ENCODE peak calls at places on chromosomes 3 and 15, in four cellular contexts. C is K562, Z is GM12878, H is HepG2. W is an unnamed sample.

GRCh38 chr3:149657796-149658443 is at the start of gene WWTR1:
- DNase-seq in H (peak), C (no peak), Z (peak), W (peak)

GRCh38 chr15:90086868-90087268 is 15.4 kb downstream of the IDH2 start:
- DNase-seq in H (peak), Z (no peak), C (peak), W (peak)

GRCh38 chr15:80931191-80931590 is 58.4 kb downstream of the MESD start:
- DNase-seq in C (no peak), Z (no peak), H (no peak), W (no peak)

GRCh38 chr15:98873441-98874218 is 134.0 kb downstream of the PGPEP1L start:
- DNase-seq in Z (no peak), C (no peak), H (no peak), W (peak)

GRCh38 chr15:39131605-39132004 is 449.3 kb upstream of the THBS1 start:
- DNase-seq in Z (no peak), H (no peak), C (no peak), W (no peak)

GRCh38 chr3:177760803-177761202 is 563.5 kb upstream of the TBL1XR1 start:
- DNase-seq in H (no peak), Z (no peak), C (no peak), W (no peak)

GRCh38 chr3:126911162-126912026 is 71.5 kb upstream of the PLXNA1 start:
- DNase-seq in Z (peak), H (peak), C (peak), W (no peak)

GRCh38 chr3:73418636-73419035 is 206.1 kb downstream of the PDZRN3 start:
- DNase-seq in H (no peak), Z (no peak), C (no peak), W (no peak)

GRCh38 chr3:41267975-41268640 is 68.8 kb downstream of the CTNNB1 start:
- DNase-seq in C (peak), Z (no peak), H (peak), W (no peak)

GRCh38 chr15:36844453-36845094 is 255.8 kb downstream of the MEIS2 start:
- DNase-seq in Z (no peak), C (no peak), H (peak), W (peak)

GRCh38 chr3:4983739-4984510 is 4.7 kb downstream of the BHLHE40 start:
- DNase-seq in H (no peak), Z (peak), C (peak), W (no peak)

GRCh38 chr3:12471228-12471627 is 13.1 kb upstream of the TSEN2 start:
- DNase-seq in H (peak), Z (no peak), C (no peak), W (no peak)

GRCh38 chr3:22608093-22608492 is 595.0 kb upstream of the UBE2E2 start:
- DNase-seq in C (no peak), H (no peak), Z (no peak), W (no peak)

GRCh38 chr3:183644244-183644643 is 8.8 kb downstream of the KLHL24 start:
- DNase-seq in C (no peak), H (no peak), Z (no peak), W (no peak)

GRCh38 chr3:29686889-29687592 is 406.2 kb downstream of the RBMS3 start:
- DNase-seq in H (no peak), C (no peak), Z (peak), W (no peak)

GRCh38 chr3:189567322-189567721 is 63.9 kb upstream of the TP63 start:
- DNase-seq in H (no peak), Z (peak), C (no peak), W (no peak)

GRCh38 chr3:189567772-189568420 is 63.3 kb upstream of the TP63 start:
- DNase-seq in Z (peak), H (no peak), C (no peak), W (no peak)

GRCh38 chr3:189568931-189569330 is 62.3 kb upstream of the TP63 start:
- DNase-seq in Z (no peak), C (no peak), H (no peak), W (no peak)

GRCh38 chr3:189566550-189566949 is 64.6 kb upstream of the TP63 start:
- DNase-seq in C (no peak), Z (no peak), H (no peak), W (no peak)

GRCh38 chr3:189563841-189564563 is 67.2 kb upstream of the TP63 start:
- DNase-seq in Z (peak), H (no peak), C (no peak), W (no peak)
- TF ChIP-seq FOXK2 in Z (no peak), H (no peak), C (no peak), W (no peak)

GRCh38 chr15:29571728-29572454 is 250.4 kb downstream of the TJP1 start:
- DNase-seq in H (no peak), Z (no peak), C (peak), W (no peak)

GRCh38 chr15:29568840-29569532 is 253.3 kb downstream of the TJP1 start:
- DNase-seq in H (peak), Z (no peak), C (no peak), W (peak)

GRCh38 chr15:29569533-29570092 is 252.7 kb downstream of the TJP1 start:
- DNase-seq in H (no peak), C (no peak), Z (no peak), W (no peak)

GRCh38 chr15:29570121-29570930 is 251.9 kb downstream of the TJP1 start:
- DNase-seq in Z (no peak), C (no peak), H (no peak), W (peak)

DNA sequence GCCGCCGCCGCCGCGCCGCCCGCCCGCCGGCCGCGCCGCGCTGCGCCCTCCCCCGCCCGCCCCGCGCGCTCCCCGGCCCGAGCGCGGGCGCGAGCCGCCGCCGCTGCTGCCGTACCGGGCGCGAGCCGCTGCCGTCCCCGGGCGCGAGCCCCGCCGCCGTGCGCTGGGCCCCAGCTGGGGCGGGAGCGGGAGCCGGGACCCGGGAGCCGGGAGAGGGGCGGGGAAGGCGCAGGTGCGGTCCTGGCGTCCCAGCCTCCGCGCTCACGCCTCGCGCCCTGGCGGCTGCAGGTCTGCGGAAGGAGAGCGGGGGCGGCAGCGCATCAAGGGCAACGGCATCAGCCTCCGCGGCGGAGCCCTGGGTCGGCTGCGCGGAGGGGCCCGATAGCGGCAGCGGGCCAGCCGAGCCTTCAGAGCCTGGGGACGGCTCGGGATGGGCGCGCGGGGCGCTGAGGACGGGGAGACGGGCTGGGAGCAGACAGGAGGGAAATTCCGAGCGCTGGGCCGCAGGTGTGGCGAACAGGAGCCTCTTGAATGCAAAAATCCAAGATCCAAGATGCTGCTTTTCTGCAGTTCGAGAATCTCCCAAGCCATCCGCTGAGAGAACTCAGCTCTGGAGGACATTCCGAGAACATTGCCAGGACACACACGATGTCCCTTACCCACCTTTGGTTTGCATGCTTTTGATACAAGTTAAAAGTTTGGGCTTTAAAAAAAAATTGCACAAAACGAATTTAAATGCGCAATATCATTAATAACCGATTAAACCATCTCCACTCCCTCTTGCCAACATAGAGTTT is 251.1 kb downstream of the TJP1 start:
- DNase-seq in H (no peak), C (no peak), Z (no peak), W (peak)
- TF ChIP-seq FOXK2 in H (no peak), C (no peak), Z (no peak), W (no peak)

GRCh38 chr15:68354923-68355322 is 77.0 kb downstream of the ITGA11 start:
- DNase-seq in H (peak), C (peak), Z (no peak), W (no peak)

GRCh38 chr15:68356778-68357177 is 75.2 kb downstream of the ITGA11 start:
- DNase-seq in H (no peak), Z (no peak), C (no peak), W (no peak)

GRCh38 chr15:68352401-68353062 is 75.0 kb downstream of the FEM1B start:
- DNase-seq in C (no peak), H (no peak), Z (peak), W (no peak)

GRCh38 chr15:68353418-68354145 is 76.0 kb downstream of the FEM1B start:
- DNase-seq in Z (no peak), H (no peak), C (no peak), W (no peak)

GRCh38 chr15:68354268-68354667 is 76.7 kb downstream of the FEM1B start:
- DNase-seq in H (no peak), Z (no peak), C (no peak), W (no peak)
- TF ChIP-seq FOXK2 in H (no peak), Z (no peak), C (no peak), W (no peak)

GRCh38 chr3:146246493-146246892 is 4.4 kb downstream of the PLSCR4 start:
- DNase-seq in C (no peak), Z (no peak), H (no peak), W (no peak)

GRCh38 chr3:146243559-146243958 is 7.3 kb downstream of the PLSCR4 start:
- DNase-seq in C (no peak), H (no peak), Z (no peak), W (no peak)

DNA sequence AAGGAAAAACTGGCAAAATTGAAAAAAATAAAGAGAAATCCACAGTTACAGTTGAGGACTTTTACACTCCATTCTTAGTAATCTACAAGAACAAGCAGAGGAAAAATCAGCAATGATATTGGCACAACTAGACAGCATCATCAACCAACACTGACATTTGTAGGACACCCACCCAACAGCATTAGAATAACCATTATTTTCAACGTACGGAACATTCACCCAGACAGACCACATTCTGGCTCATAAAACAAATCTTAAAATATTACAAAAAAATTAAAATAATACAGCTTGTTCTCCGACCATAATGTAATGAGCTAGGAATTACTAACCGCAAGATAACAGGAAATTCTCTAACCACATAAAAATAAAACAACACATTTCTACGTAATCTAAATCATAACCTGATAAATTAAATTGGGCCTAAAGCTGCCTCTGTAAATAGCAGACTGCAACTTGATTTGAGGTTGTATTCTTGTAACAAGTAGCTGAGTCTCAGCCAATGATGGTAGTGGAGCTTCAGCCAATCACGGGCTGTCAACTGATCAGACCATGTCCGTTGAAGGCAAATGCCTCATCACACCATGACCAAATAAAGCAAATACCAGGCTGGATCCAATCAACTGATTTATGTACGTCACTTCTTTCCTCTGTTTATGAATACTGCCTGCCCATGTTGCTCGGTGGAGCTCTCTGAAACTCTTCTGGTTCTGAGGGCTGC is 9.2 kb downstream of the PLSCR4 start:
- DNase-seq in C (no peak), H (no peak), Z (no peak), W (no peak)
- TF ChIP-seq FOXK2 in C (no peak), H (no peak), Z (no peak), W (no peak)

DNA sequence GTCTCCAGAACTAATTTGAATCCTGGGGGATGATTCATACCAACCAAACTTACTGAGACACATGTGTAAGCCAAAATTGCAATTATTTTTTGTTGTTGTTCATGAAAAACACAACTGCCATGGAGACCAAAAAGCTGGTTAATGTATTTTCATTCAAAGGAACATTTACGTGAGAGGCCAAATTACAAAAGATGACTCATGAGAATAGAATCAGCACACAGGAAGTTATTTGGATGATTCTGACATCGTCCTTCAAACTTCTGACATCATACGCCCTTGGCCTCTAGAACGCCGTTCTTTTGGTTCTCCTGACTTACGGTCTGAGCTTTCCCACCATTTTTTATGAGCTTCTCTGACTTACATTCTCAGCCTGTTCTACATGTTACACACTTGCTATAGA is 3.0 kb upstream of the ZNF280D start:
- DNase-seq in Z (no peak), C (no peak), H (peak), W (no peak)
- TF ChIP-seq FOXK2 in Z (no peak), C (no peak), H (no peak), W (no peak)

W was measured in HEK293T.